ENCODE peak calls at places on chromosomes 13 and 19, in six cellular contexts. R, V, M, S, C and F are unnamed samples.

GRCh38 chr13:27861165-27861564 is 58.6 kb upstream of the PDX1 start:
- DNase-seq in R (no peak), V (no peak), M (no peak), S (no peak), C (no peak), F (no peak)

GRCh38 chr19:44576843-44577565 is 36.4 kb upstream of the IGSF23 start:
- DNase-seq in R (no peak), V (peak), M (peak), S (no peak), C (no peak), F (no peak)

GRCh38 chr19:47398707-47399106 is 20.6 kb downstream of the MEIS3 start:
- DNase-seq in R (no peak), V (no peak), M (no peak), S (no peak), C (no peak), F (no peak)

GRCh38 chr13:50684366-50684765 is 159.1 kb downstream of the DLEU7 start:
- DNase-seq in R (peak), V (no peak), M (no peak), S (no peak), C (peak), F (no peak)

GRCh38 chr13:110444226-110444653 is 117.3 kb downstream of the RAB20 start:
- DNase-seq in R (peak), V (no peak), M (no peak), S (no peak), C (no peak), F (no peak)

GRCh38 chr19:33683881-33684549 is 62.3 kb downstream of the CHST8 start:
- DNase-seq in R (no peak), V (no peak), M (peak), S (peak), C (no peak), F (no peak)

GRCh38 chr13:100148422-100148821 is 59.5 kb downstream of the PCCA start:
- DNase-seq in R (no peak), V (no peak), M (no peak), S (no peak), C (no peak), F (no peak)

GRCh38 chr19:29401712-29402421 is 123.9 kb upstream of the VSTM2B start:
- DNase-seq in R (no peak), V (no peak), M (no peak), S (no peak), C (no peak), F (no peak)

GRCh38 chr19:29303035-29303706 is 90.2 kb upstream of the UQCRFS1 start:
- DNase-seq in R (no peak), V (no peak), M (no peak), S (no peak), C (peak), F (no peak)

GRCh38 chr19:6687117-6687516 is 17.2 kb upstream of the TNFSF14 start:
- DNase-seq in R (no peak), V (no peak), M (no peak), S (no peak), C (no peak), F (no peak)

GRCh38 chr13:104106705-104107393 is 1040.6 kb upstream of the SLC10A2 start:
- DNase-seq in R (no peak), V (no peak), M (no peak), S (peak), C (no peak), F (peak)

GRCh38 chr13:24459234-24459633 is 53.3 kb downstream of the PARP4 start:
- DNase-seq in R (no peak), V (no peak), M (no peak), S (no peak), C (no peak), F (no peak)

GRCh38 chr13:21233086-21233485 is 56.6 kb downstream of the MRPL57 start:
- DNase-seq in R (no peak), V (no peak), M (no peak), S (no peak), C (no peak), F (no peak)

GRCh38 chr13:82717249-82717648 is 1165.0 kb downstream of the SLITRK1 start:
- DNase-seq in R (peak), V (no peak), M (no peak), S (peak), C (no peak), F (peak)

GRCh38 chr13:111365149-111366005 is 44.9 kb downstream of the TEX29 start:
- DNase-seq in R (no peak), V (no peak), M (no peak), S (no peak), C (no peak), F (no peak)

GRCh38 chr19:49570138-49570856 is 10.1 kb downstream of the NOSIP start:
- DNase-seq in R (peak), V (peak), M (peak), S (peak), C (peak), F (no peak)

GRCh38 chr13:42924290-42924803 is 67.7 kb downstream of the EPSTI1 start:
- DNase-seq in R (no peak), V (no peak), M (no peak), S (no peak), C (no peak), F (no peak)

GRCh38 chr13:69856331-69856730 is 251.3 kb upstream of the ATXN8OS start:
- DNase-seq in R (no peak), V (no peak), M (peak), S (peak), C (no peak), F (no peak)

GRCh38 chr19:30719189-30719990 is 347.2 kb downstream of the ZNF536 start:
- DNase-seq in R (no peak), V (peak), M (peak), S (peak), C (no peak), F (no peak)

GRCh38 chr19:10112037-10112751 is 701 bp downstream of the P2RY11 start:
- DNase-seq in R (no peak), V (no peak), M (no peak), S (no peak), C (peak), F (no peak)

GRCh38 chr13:29750178-29750530 is 100.3 kb downstream of the UBL3 start:
- DNase-seq in R (no peak), V (no peak), M (no peak), S (no peak), C (no peak), F (no peak)

GRCh38 chr19:31349160-31349881 is at the start of gene TSHZ3:
- DNase-seq in R (no peak), V (no peak), M (peak), S (peak), C (peak), F (peak)

GRCh38 chr19:56317749-56318148 is 3.1 kb upstream of the ZSCAN5A start:
- DNase-seq in R (no peak), V (no peak), M (no peak), S (peak), C (no peak), F (no peak)

GRCh38 chr19:38303517-38304351 is at the start of gene C19orf33:
- DNase-seq in R (no peak), V (no peak), M (no peak), S (peak), C (no peak), F (no peak)

GRCh38 chr19:40376286-40376862 is 13.6 kb downstream of the HIPK4 start:
- DNase-seq in R (no peak), V (no peak), M (no peak), S (no peak), C (no peak), F (no peak)

GRCh38 chr19:39138221-39139211 is 12.9 kb downstream of the PAK4 start:
- DNase-seq in R (peak), V (no peak), M (no peak), S (no peak), C (no peak), F (no peak)